ENCODE peak calls at places on chromosome 15, in ten cellular contexts. G is fibroblast of pulmonary artery, P is cardiac muscle cell, B is IMR-90, V is breast epithelium, T is fibroblast of lung, O is psoas muscle, M is neural progenitor cell, A is AG09309, H is cardiac fibroblast. R is an unnamed sample.
A peak's percentile ranks its signal among the peaks of the same experiment; 100 is the strongest.

GRCh38 chr15:55496716-55497115 is 11.3 kb downstream of the DNAAF4 start:
- DNase-seq in G (no peak), P (no peak), B (no peak), V (no peak), T (no peak), O (no peak), M (no peak), A (no peak), H (no peak), R (no peak)

GRCh38 chr15:100909582-100909981 is 9.6 kb upstream of the LRRK1 start:
- DNase-seq in G (no peak), P (no peak), B (no peak), V (no peak), T (no peak), O (no peak), M (no peak), A (no peak), H (no peak), R (no peak)

GRCh38 chr15:38555686-38556334 is 8.8 kb downstream of the RASGRP1 start:
- DNase-seq in G (peak; percentile 17), P (peak; percentile 30), B (peak; percentile 95), V (no peak), T (no peak), O (no peak), M (no peak), A (peak; percentile 51), H (peak; percentile 67), R (no peak)

GRCh38 chr15:99485992-99486370 is 79.8 kb upstream of the MEF2A start:
- DNase-seq in G (no peak), P (peak; percentile 34), B (no peak), V (no peak), T (no peak), O (no peak), M (no peak), A (no peak), H (no peak), R (no peak)

GRCh38 chr15:39549912-39550311 is 31.0 kb upstream of the THBS1 start:
- DNase-seq in G (no peak), P (peak; percentile 50), B (no peak), V (no peak), T (no peak), O (peak; percentile 49), M (no peak), A (no peak), H (peak; percentile 15), R (no peak)

GRCh38 chr15:30940359-30940758 is 36.6 kb downstream of the FAN1 start:
- DNase-seq in G (no peak), P (no peak), B (no peak), V (no peak), T (no peak), O (no peak), M (no peak), A (no peak), H (no peak), R (no peak)

GRCh38 chr15:95902606-95903005 is 427.9 kb upstream of the NR2F2 start:
- DNase-seq in G (no peak), P (no peak), B (no peak), V (no peak), T (peak; percentile 42), O (no peak), M (no peak), A (no peak), H (no peak), R (no peak)

GRCh38 chr15:32763295-32763694 is 45.5 kb downstream of the GREM1 start:
- DNase-seq in G (no peak), P (no peak), B (no peak), V (no peak), T (no peak), O (no peak), M (no peak), A (no peak), H (no peak), R (no peak)

GRCh38 chr15:44325568-44325967 is 37.0 kb downstream of the GOLM2 start:
- DNase-seq in G (no peak), P (no peak), B (no peak), V (no peak), T (no peak), O (no peak), M (peak; percentile 65), A (no peak), H (no peak), R (no peak)

GRCh38 chr15:85580914-85581313 is 200.5 kb downstream of the AKAP13 start:
- DNase-seq in G (no peak), P (no peak), B (no peak), V (no peak), T (no peak), O (no peak), M (no peak), A (no peak), H (peak; percentile 46), R (no peak)

GRCh38 chr15:50248994-50249586 is 16.4 kb downstream of the HDC start:
- DNase-seq in G (no peak), P (no peak), B (peak; percentile 15), V (no peak), T (peak; percentile 33), O (no peak), M (no peak), A (no peak), H (no peak), R (no peak)

GRCh38 chr15:45747426-45747825 is 112.6 kb downstream of the SQOR start:
- DNase-seq in G (no peak), P (no peak), B (no peak), V (no peak), T (no peak), O (no peak), M (no peak), A (no peak), H (peak; percentile 4), R (no peak)

GRCh38 chr15:43903864-43904290 is 77.1 kb downstream of the WDR76 start:
- DNase-seq in G (peak; percentile 75), P (peak; percentile 75), B (peak; percentile 58), V (no peak), T (peak; percentile 66), O (no peak), M (peak; percentile 90), A (no peak), H (peak; percentile 78), R (peak; percentile 82)

GRCh38 chr15:45326280-45326679 is 52.1 kb downstream of the GATM start:
- DNase-seq in G (no peak), P (no peak), B (no peak), V (no peak), T (no peak), O (no peak), M (no peak), A (no peak), H (no peak), R (no peak)

GRCh38 chr15:66233487-66234415 is 19.8 kb downstream of the MEGF11 start:
- DNase-seq in G (no peak), P (peak; percentile 22), B (no peak), V (no peak), T (peak; percentile 11), O (no peak), M (peak; percentile 63), A (peak; percentile 3), H (peak; percentile 48), R (peak; percentile 43)
- TF ChIP-seq CTCF in G (no peak), P (peak; percentile 9), B (no peak), V (no peak), T (no peak), O (no peak), M (peak; percentile 61), A (no peak), H (no peak), R (peak; percentile 45)

GRCh38 chr15:94580186-94580585 is 348.8 kb downstream of the MCTP2 start:
- DNase-seq in G (no peak), P (no peak), B (no peak), V (no peak), T (no peak), O (no peak), M (no peak), A (no peak), H (no peak), R (no peak)

GRCh38 chr15:94582368-94582767 is 351.0 kb downstream of the MCTP2 start:
- DNase-seq in G (peak; percentile 25), P (peak; percentile 52), B (no peak), V (no peak), T (no peak), O (no peak), M (peak; percentile 81), A (no peak), H (no peak), R (no peak)

GRCh38 chr15:94579261-94579660 is 347.9 kb downstream of the MCTP2 start:
- DNase-seq in G (no peak), P (no peak), B (no peak), V (no peak), T (no peak), O (no peak), M (no peak), A (no peak), H (no peak), R (no peak)

DNA sequence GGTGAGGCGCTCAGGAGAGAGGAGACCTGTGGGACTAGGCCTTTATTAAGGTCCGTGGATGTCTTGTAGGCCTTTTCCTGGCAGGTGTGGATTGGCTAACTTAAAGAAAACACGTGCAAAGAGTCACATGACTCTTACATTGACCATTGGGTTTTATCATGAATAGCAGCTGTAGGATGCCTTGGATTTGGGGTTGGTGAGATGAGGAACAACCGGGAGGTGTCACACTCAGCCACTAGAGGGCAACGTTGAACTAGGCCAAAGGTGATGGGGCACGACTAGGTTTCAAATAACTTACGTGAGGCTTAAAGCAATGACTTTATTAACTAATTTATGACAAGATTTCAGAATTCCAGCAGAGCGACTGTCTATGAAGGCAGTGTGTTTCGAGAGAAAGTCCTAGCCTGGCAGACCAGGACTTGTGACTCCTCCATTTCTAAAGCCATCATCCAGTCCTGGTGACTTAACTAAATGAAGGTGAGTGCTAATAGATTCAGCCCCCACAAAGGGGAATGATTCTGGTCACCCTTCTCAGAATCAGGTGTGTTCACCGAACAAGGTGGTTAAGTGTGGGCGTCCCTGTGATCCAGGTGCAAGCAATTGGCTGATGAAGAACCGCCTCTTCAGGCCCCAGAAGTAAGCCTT is 345.6 kb downstream of the MCTP2 start:
- DNase-seq in G (peak; percentile 6), P (peak; percentile 20), B (no peak), V (no peak), T (peak; percentile 5), O (no peak), M (peak; percentile 65), A (no peak), H (peak; percentile 4), R (peak; percentile 11)
- TF ChIP-seq CTCF in G (peak; percentile 30), P (peak; percentile 49), B (peak; percentile 11), V (no peak), T (no peak), O (peak; percentile 26), M (peak; percentile 77), A (peak; percentile 11), H (peak; percentile 35), R (peak; percentile 72)

GRCh38 chr15:97791824-97792792 is 168.4 kb upstream of the ARRDC4 start:
- DNase-seq in G (no peak), P (no peak), B (no peak), V (no peak), T (no peak), O (no peak), M (peak; percentile 21), A (no peak), H (no peak), R (no peak)
- TF ChIP-seq CTCF in G (no peak), P (no peak), B (no peak), V (no peak), T (no peak), O (no peak), M (peak; percentile 4), A (no peak), H (no peak), R (no peak)

DNA sequence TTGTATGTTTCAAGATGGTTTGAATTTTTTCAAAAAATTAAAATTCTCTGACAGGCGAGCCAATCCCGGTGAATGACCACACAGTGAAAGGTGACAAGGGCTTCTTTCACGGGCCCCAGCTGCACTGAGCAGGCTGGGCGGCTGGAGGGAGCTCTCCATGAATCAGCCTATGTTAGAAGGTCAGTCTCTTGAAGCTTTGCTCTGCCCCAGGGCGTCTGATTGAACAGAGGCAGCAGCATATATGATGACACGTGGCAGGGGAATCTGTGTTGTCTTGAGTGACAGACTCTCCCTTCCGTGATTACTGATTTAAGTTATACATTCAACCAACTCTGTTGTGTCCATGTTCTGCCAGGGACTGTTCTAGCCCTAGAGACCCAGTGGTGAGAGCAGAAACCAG is 51.5 kb downstream of the ISG20 start:
- DNase-seq in G (no peak), P (no peak), B (no peak), V (no peak), T (no peak), O (no peak), M (no peak), A (no peak), H (no peak), R (no peak)
- TF ChIP-seq CTCF in G (no peak), P (no peak), B (no peak), V (no peak), T (no peak), O (no peak), M (no peak), A (no peak), H (no peak), R (no peak)

R was measured in WERI-Rb-1.